ENCODE peak calls at places on chromosomes 11 and 22, in six cellular contexts. K is AG20443, B is left ventricle myocardium inferior, X is activated T-cell treated with anti-CD3 and anti-CD28 coated beads for 1 hour, L is AG04450, E is gastrocnemius medialis. H is an unnamed sample.

GRCh38 chr11:80167766-80168165 is 726.9 kb upstream of the TENM4 start:
- DNase-seq in E (no peak), X (no peak), L (no peak), B (no peak), K (peak), H (no peak)

GRCh38 chr11:28043930-28044709 is 63.8 kb downstream of the KIF18A start:
- DNase-seq in B (no peak), K (no peak), E (no peak), X (no peak), L (no peak), H (no peak)

GRCh38 chr11:117734596-117734995 is 62.4 kb downstream of the DSCAML1 start:
- DNase-seq in X (no peak), E (no peak), L (no peak), K (no peak), B (no peak), H (no peak)

GRCh38 chr11:295351-296205 is 3.7 kb downstream of the IFITM5 start:
- DNase-seq in K (no peak), X (no peak), B (peak), L (no peak), E (no peak), H (peak)

GRCh38 chr22:31625257-31625640 is 36.8 kb downstream of the PISD start:
- DNase-seq in K (no peak), B (no peak), E (no peak), X (no peak), L (no peak), H (no peak)

GRCh38 chr11:11157201-11157600 is 195.8 kb downstream of the CSNK2A3 start:
- DNase-seq in X (peak), L (no peak), K (peak), B (no peak), E (no peak), H (no peak)

GRCh38 chr11:104761511-104761910 is 136.7 kb downstream of the CASP12 start:
- DNase-seq in L (no peak), K (no peak), E (no peak), X (no peak), B (no peak), H (no peak)

GRCh38 chr11:69921429-69922014 is 102.3 kb upstream of the FGF3 start:
- DNase-seq in E (no peak), X (no peak), L (no peak), B (no peak), K (no peak), H (peak)

GRCh38 chr22:37269930-37270678 is 12.2 kb upstream of the CYTH4 start:
- DNase-seq in E (no peak), K (no peak), L (no peak), B (no peak), X (no peak), H (no peak)

GRCh38 chr22:43726296-43726695 is 85.8 kb downstream of the EFCAB6 start:
- DNase-seq in L (no peak), E (no peak), K (peak), B (no peak), X (no peak), H (no peak)

GRCh38 chr22:32920032-32920628 is 118.6 kb downstream of the TIMP3 start:
- DNase-seq in X (no peak), B (peak), K (peak), L (peak), E (peak), H (peak)

GRCh38 chr11:131593301-131593700 is 222.9 kb downstream of the NTM start:
- DNase-seq in B (no peak), L (no peak), K (no peak), E (no peak), X (no peak), H (no peak)

GRCh38 chr11:111663820-111664219 is 61.6 kb downstream of the SIK2 start:
- DNase-seq in K (peak), X (no peak), L (no peak), B (peak), E (no peak), H (no peak)

GRCh38 chr22:49752598-49753091 is 75.0 kb downstream of the BRD1 start:
- DNase-seq in E (no peak), L (no peak), B (no peak), X (no peak), K (no peak), H (peak)

GRCh38 chr22:39024923-39025322 is 4.0 kb downstream of the APOBEC3D start:
- DNase-seq in K (no peak), B (no peak), E (no peak), L (no peak), X (no peak), H (no peak)

GRCh38 chr11:15163136-15163535 is 48.4 kb downstream of the INSC start:
- DNase-seq in X (no peak), K (no peak), L (no peak), B (no peak), E (no peak), H (no peak)

GRCh38 chr22:31233001-31233400 is 20.9 kb downstream of the LIMK2 start:
- DNase-seq in B (no peak), K (no peak), E (no peak), X (no peak), L (no peak), H (no peak)

GRCh38 chr22:42285604-42286003 is 15.2 kb upstream of the TCF20 start:
- DNase-seq in X (no peak), K (no peak), L (no peak), E (no peak), B (no peak), H (no peak)

GRCh38 chr22:31652129-31652528 is 9.9 kb downstream of the PISD start:
- DNase-seq in B (no peak), E (no peak), K (no peak), X (no peak), L (no peak), H (no peak)

GRCh38 chr22:29205598-29206371 is at the start of gene EMID1:
- DNase-seq in X (no peak), B (peak), L (no peak), E (no peak), K (peak), H (no peak)

GRCh38 chr11:44030996-44031395 is 16.8 kb upstream of the ACCSL start:
- DNase-seq in E (no peak), K (no peak), B (no peak), X (no peak), L (no peak), H (no peak)

GRCh38 chr11:90414221-90414620 is 191.4 kb upstream of the CHORDC1 start:
- DNase-seq in X (no peak), E (no peak), K (no peak), B (no peak), L (no peak), H (no peak)

GRCh38 chr22:44337658-44338004 is 24.9 kb upstream of the SHISAL1 start:
- DNase-seq in K (peak), X (no peak), L (peak), E (no peak), B (no peak), H (no peak)

GRCh38 chr11:73306069-73306468 is 2.0 kb upstream of the ARHGEF17 start:
- DNase-seq in K (no peak), L (no peak), B (no peak), X (no peak), E (no peak), H (no peak)

GRCh38 chr11:65506316-65506769 is 7.5 kb downstream of the MALAT1 start:
- DNase-seq in E (no peak), X (no peak), L (no peak), B (no peak), K (no peak), H (no peak)

GRCh38 chr11:114193730-114194674 is 102.2 kb upstream of the NNMT start:
- DNase-seq in K (no peak), B (no peak), X (no peak), L (no peak), E (peak), H (no peak)

GRCh38 chr11:13316528-13316961 is 39.0 kb downstream of the BMAL1 start:
- DNase-seq in B (no peak), X (no peak), K (peak), E (no peak), L (no peak), H (no peak)

GRCh38 chr11:36702330-36703054 is 104.5 kb upstream of the RAG2 start:
- DNase-seq in L (peak), E (no peak), B (no peak), X (no peak), K (peak), H (no peak)

GRCh38 chr11:69213315-69213714 is 57.6 kb downstream of the SMIM38 start:
- DNase-seq in K (no peak), L (no peak), B (no peak), X (no peak), E (no peak), H (peak)

GRCh38 chr11:5118893-5119292 is 19.3 kb downstream of the OR52A5 start:
- DNase-seq in B (no peak), L (no peak), X (no peak), E (no peak), K (no peak), H (no peak)